ENCODE peak calls at places on chromosomes 11 and 22, in eight cellular contexts. X is mammary epithelial cell; Y is kidney epithelial cell; W is CD8-positive, alpha-beta memory T cell; U is heart left ventricle; Z is Caco-2; J is transverse colon; T is Peyer's patch. E is an unnamed sample. For H3K36me3, the result is how much of the 10 kb centered on the place peaks cover.

GRCh38 chr22:36432592-36433317 is 45.0 kb upstream of the MYH9 start:
- DNase-seq in X (no peak), J (no peak), Y (no peak), T (no peak), U (no peak), W (no peak), Z (no peak), E (no peak)

GRCh38 chr11:115144014-115144413 is 360.2 kb downstream of the CADM1 start:
- DNase-seq in T (no peak), Z (no peak), X (no peak), U (no peak), Y (no peak), W (no peak), J (no peak), E (no peak)

GRCh38 chr22:49938565-49939136 is 20.2 kb downstream of the CRELD2 start:
- DNase-seq in U (no peak), Y (no peak), Z (no peak), T (no peak), X (no peak), W (no peak), J (no peak), E (no peak)

GRCh38 chr11:95888439-95888838 is 35.5 kb downstream of the MTMR2 start:
- DNase-seq in W (no peak), X (no peak), Y (no peak), U (no peak), J (no peak), Z (no peak), T (no peak), E (no peak)

GRCh38 chr11:120688166-120688565 is 176.6 kb downstream of the GRIK4 start:
- DNase-seq in T (no peak), W (no peak), U (no peak), J (no peak), Z (no peak), Y (no peak), X (no peak), E (no peak)

GRCh38 chr11:279040-279965 is 1.1 kb downstream of the NLRP6 start:
- DNase-seq in J (no peak), Z (no peak), Y (no peak), W (no peak), X (no peak), T (peak), U (peak), E (no peak)

GRCh38 chr11:45169310-45170072 is 23.1 kb downstream of the PRDM11 start:
- DNase-seq in U (no peak), Y (no peak), T (peak), J (no peak), X (no peak), Z (no peak), W (no peak), E (no peak)

GRCh38 chr22:27987557-27987956 is 68.5 kb upstream of the PITPNB start:
- DNase-seq in X (no peak), U (no peak), Z (no peak), T (no peak), J (no peak), Y (peak), W (no peak), E (no peak)

GRCh38 chr11:3195251-3196160 is 23.1 kb downstream of the MRGPRG start:
- DNase-seq in U (peak), J (peak), Z (peak), T (peak), X (no peak), W (peak), Y (no peak), E (no peak)

GRCh38 chr11:81772161-81772560 is 961.5 kb downstream of the FAM181B start:
- DNase-seq in W (no peak), T (no peak), X (no peak), Y (no peak), J (no peak), Z (no peak), U (no peak), E (no peak)

GRCh38 chr11:108221401-108221800 is 1.0 kb downstream of the NPAT start:
- DNase-seq in Z (no peak), J (no peak), U (no peak), W (no peak), T (no peak), Y (no peak), X (peak), E (no peak)

GRCh38 chr11:57761301-57762234 is at the start of gene CTNND1:
- DNase-seq in Y (peak), Z (peak), T (peak), U (peak), X (peak), J (peak), W (no peak), E (no peak)

GRCh38 chr11:64660706-64661105 is 62.3 kb downstream of the NRXN2 start:
- DNase-seq in J (no peak), Z (no peak), U (no peak), Y (no peak), T (no peak), W (no peak), X (no peak), E (no peak)
- H3K36me3 ChIP-seq in J (under half), Z (under half), U (under half), Y (under half), T (under half), W (under half), X (under half), E (under half)

GRCh38 chr11:93187290-93187689 is 10.5 kb downstream of the SLC36A4 start:
- DNase-seq in J (no peak), Z (no peak), U (no peak), W (no peak), X (no peak), Y (no peak), T (no peak), E (no peak)

GRCh38 chr11:93192163-93192562 is 5.6 kb downstream of the SLC36A4 start:
- DNase-seq in W (no peak), J (no peak), Y (no peak), X (no peak), Z (no peak), T (no peak), U (no peak), E (no peak)

GRCh38 chr11:93193721-93194120 is 4.1 kb downstream of the SLC36A4 start:
- DNase-seq in Y (no peak), J (no peak), U (no peak), W (no peak), X (no peak), Z (no peak), T (no peak), E (no peak)

GRCh38 chr11:93189462-93189861 is 8.3 kb downstream of the SLC36A4 start:
- DNase-seq in Y (no peak), U (no peak), X (no peak), Z (no peak), J (no peak), T (no peak), W (no peak), E (no peak)

GRCh38 chr11:93188726-93189125 is 9.1 kb downstream of the SLC36A4 start:
- DNase-seq in Z (no peak), T (no peak), W (no peak), X (no peak), J (no peak), Y (no peak), U (no peak), E (no peak)
- H3K36me3 ChIP-seq in Z (under half), T (under half), W (under half), X (under half), J (under half), Y (under half), U (under half), E (under half)

GRCh38 chr22:37852418-37852817 is 3.2 kb downstream of the EIF3L start:
- DNase-seq in T (no peak), Z (no peak), Y (no peak), J (no peak), X (no peak), W (no peak), U (no peak), E (no peak)

GRCh38 chr22:37849089-37849751 is at the start of gene EIF3L:
- DNase-seq in Y (peak), W (peak), T (peak), X (peak), J (peak), Z (peak), U (peak), E (peak)

GRCh38 chr22:37854946-37855345 is 5.7 kb downstream of the EIF3L start:
- DNase-seq in U (no peak), Y (no peak), X (no peak), J (no peak), Z (no peak), W (no peak), T (no peak), E (no peak)

GRCh38 chr22:37848587-37849088 is 581 bp upstream of the EIF3L start:
- DNase-seq in Z (peak), J (no peak), W (no peak), U (no peak), Y (no peak), T (no peak), X (peak), E (no peak)

GRCh38 chr22:37850801-37851200 is 1.6 kb downstream of the EIF3L start:
- DNase-seq in U (no peak), T (no peak), Z (no peak), Y (no peak), J (no peak), X (no peak), W (no peak), E (no peak)
- H3K36me3 ChIP-seq in U (half or more), T (under half), Z (under half), Y (under half), J (under half), X (under half), W (under half), E (under half)

DNA sequence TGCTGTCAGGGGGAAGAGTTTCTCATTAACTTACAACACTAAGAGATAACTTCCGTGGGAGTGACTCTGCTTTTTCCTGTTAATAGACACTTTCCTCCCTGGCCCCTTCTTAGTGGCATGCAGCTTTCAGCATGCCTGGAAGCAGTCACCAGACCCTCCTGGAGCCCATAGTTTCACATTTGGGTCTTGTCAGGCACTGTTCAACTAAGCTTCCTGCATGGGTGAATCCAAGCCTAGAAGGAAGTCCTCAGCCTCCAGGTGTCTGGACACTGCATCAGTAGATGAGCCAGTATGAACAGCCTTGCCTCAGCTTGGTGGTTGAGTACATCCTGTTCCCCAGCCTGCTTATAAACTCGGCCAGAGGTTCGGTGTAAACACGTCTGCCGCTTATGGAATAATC is 68.1 kb downstream of the PPP6R3 start:
- DNase-seq in T (no peak), X (no peak), W (no peak), Z (no peak), U (no peak), J (peak), Y (no peak), E (no peak)
- H3K36me3 ChIP-seq in T (under half), X (under half), W (under half), Z (under half), U (half or more), J (under half), Y (under half), E (under half)

E was measured in effector memory CD4-positive, alpha-beta T cell.